ENCODE peak calls at places on chromosomes 11 and 22, in eight cellular contexts. Z is SJSA1; G is CD8-positive, alpha-beta memory T cell; T is K562; D is upper lobe of right lung; H is CD8-positive, alpha-beta T cell; Y is fibroblast of lung; K is heart right ventricle. N is an unnamed sample. For H3K4me1, the result is how much of the 10 kb centered on the place peaks cover.

GRCh38 chr11:110323786-110324185 is 27.4 kb upstream of the RDX start:
- DNase-seq in Z (no peak), G (no peak), T (no peak), D (no peak), H (no peak), Y (no peak), K (no peak), N (no peak)

GRCh38 chr11:69166186-69167115 is 10.7 kb downstream of the SMIM38 start:
- DNase-seq in Z (peak), G (no peak), T (peak), D (no peak), H (no peak), Y (peak), K (peak), N (no peak)

GRCh38 chr11:66870131-66870530 is 13.3 kb downstream of the LRFN4 start:
- DNase-seq in Z (no peak), G (no peak), T (no peak), D (no peak), H (no peak), Y (no peak), K (no peak), N (no peak)

GRCh38 chr22:35054064-35054463 is 11.9 kb upstream of the ISX start:
- DNase-seq in Z (no peak), G (no peak), T (no peak), D (no peak), H (no peak), Y (no peak), K (no peak), N (no peak)

GRCh38 chr11:12692238-12693074 is 18.2 kb downstream of the TEAD1 start:
- DNase-seq in Z (peak), G (no peak), T (peak), D (peak), H (no peak), Y (peak), K (peak), N (peak)

GRCh38 chr11:84564180-84564866 is 1062.8 kb downstream of the DLG2 start:
- DNase-seq in Z (peak), G (no peak), T (peak), D (no peak), H (no peak), Y (peak), K (no peak), N (no peak)

GRCh38 chr22:32255726-32256125 is 579 bp upstream of the SLC5A4 start:
- DNase-seq in Z (no peak), G (no peak), T (no peak), D (no peak), H (no peak), Y (no peak), K (no peak), N (no peak)

GRCh38 chr11:15576759-15577158 is 462.0 kb downstream of the INSC start:
- DNase-seq in Z (no peak), G (no peak), T (no peak), D (no peak), H (no peak), Y (no peak), K (no peak), N (no peak)

GRCh38 chr11:1763336-1763795 is 361 bp downstream of the CTSD start:
- DNase-seq in Z (no peak), G (peak), T (peak), D (no peak), H (no peak), Y (no peak), K (no peak), N (no peak)

GRCh38 chr22:37103151-37103550 is 6.4 kb downstream of the TMPRSS6 start:
- DNase-seq in Z (no peak), G (no peak), T (no peak), D (no peak), H (no peak), Y (no peak), K (no peak), N (no peak)

GRCh38 chr11:20110908-20111669 is 49.2 kb downstream of the DBX1 start:
- DNase-seq in Z (peak), G (peak), T (peak), D (no peak), H (no peak), Y (peak), K (peak), N (no peak)

GRCh38 chr11:57781529-57781943 is 19.9 kb downstream of the CTNND1 start:
- DNase-seq in Z (no peak), G (no peak), T (peak), D (peak), H (no peak), Y (no peak), K (peak), N (no peak)

GRCh38 chr11:57787920-57788716 is 26.5 kb downstream of the CTNND1 start:
- DNase-seq in Z (no peak), G (no peak), T (no peak), D (no peak), H (no peak), Y (no peak), K (no peak), N (no peak)

GRCh38 chr11:57785072-57785471 is 23.5 kb downstream of the CTNND1 start:
- DNase-seq in Z (no peak), G (no peak), T (no peak), D (no peak), H (no peak), Y (no peak), K (no peak), N (no peak)

GRCh38 chr11:57787205-57787604 is 25.6 kb downstream of the CTNND1 start:
- DNase-seq in Z (no peak), G (no peak), T (no peak), D (no peak), H (no peak), Y (no peak), K (no peak), N (no peak)

GRCh38 chr11:57786436-57786835 is 24.8 kb downstream of the CTNND1 start:
- DNase-seq in Z (no peak), G (no peak), T (no peak), D (no peak), H (no peak), Y (no peak), K (no peak), N (no peak)
- H3K4me1 ChIP-seq in Z (under half), G (under half), T (under half), D (half or more), H (under half), Y (under half), K (half or more), N (half or more)

DNA sequence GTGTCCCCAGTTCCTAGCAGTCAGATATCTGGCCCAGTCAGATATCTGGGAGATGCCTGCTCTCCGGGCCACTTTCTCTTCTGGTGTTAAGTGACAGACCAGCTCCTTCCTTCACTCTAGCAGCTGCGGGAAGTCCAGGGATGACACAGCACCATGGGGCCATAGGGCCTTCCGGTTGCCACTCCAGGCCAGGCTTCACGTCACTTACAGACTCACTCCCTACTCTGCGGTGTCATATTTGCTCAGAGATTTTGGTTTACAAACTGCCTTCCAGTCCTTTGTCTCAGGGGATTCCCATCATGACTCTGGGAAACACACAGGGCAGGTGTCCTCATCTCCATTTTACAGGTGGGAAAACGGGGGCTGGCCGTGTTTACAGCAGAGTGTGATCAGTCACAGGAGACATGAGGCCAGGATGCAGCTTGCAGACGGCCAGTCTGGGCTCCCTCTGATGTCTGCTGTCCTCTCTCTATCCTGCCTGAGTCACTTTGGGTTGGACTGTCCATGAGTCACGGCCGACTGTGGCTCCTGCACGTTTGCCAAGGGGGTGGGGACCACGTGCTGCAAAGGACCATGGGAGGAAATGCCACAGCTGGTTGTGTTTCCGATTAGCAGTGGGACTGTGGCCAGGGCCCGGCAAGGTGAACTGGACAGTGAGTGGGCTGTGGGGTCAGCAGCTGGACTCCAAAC is 8.2 kb upstream of the TBC1D22A start:
- DNase-seq in Z (peak), G (no peak), T (peak), D (peak), H (peak), Y (peak), K (peak), N (peak)
- H3K4me3 ChIP-seq in Z (no peak), G (no peak), T (no peak), D (peak), H (no peak), Y (no peak), K (peak), N (peak)

GRCh38 chr11:10663365-10663764 is 30.2 kb downstream of the IRAG1 start:
- DNase-seq in Z (no peak), G (no peak), T (no peak), D (no peak), H (no peak), Y (no peak), K (no peak), N (no peak)

GRCh38 chr11:10664511-10664910 is 29.0 kb downstream of the IRAG1 start:
- DNase-seq in Z (no peak), G (no peak), T (peak), D (no peak), H (no peak), Y (no peak), K (no peak), N (no peak)

GRCh38 chr11:10666556-10666955 is 27.0 kb downstream of the IRAG1 start:
- DNase-seq in Z (peak), G (no peak), T (no peak), D (no peak), H (no peak), Y (peak), K (no peak), N (no peak)

GRCh38 chr11:10666976-10667892 is 26.3 kb downstream of the IRAG1 start:
- DNase-seq in Z (peak), G (no peak), T (no peak), D (no peak), H (no peak), Y (peak), K (no peak), N (no peak)

DNA sequence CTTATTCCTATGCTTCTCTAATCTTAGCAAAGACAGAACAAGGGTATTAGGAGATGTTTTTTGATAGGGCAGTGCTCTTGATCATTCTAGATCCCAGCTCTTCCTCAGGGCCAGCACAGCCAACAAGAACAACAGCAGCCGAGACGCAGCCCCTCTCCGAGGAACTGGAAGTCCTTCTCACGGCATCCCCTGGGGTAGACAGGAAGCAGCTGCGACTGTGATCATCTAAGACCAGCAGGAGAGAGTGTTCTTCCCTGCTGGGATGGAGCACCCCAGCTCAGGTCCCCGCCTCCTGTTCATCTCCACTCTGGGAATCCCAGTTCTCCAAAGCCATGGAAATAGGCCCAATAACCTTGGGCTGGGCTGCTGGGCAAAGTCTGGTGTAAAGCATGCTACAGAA is 29.6 kb downstream of the IRAG1 start:
- DNase-seq in Z (no peak), G (no peak), T (no peak), D (no peak), H (no peak), Y (no peak), K (peak), N (no peak)
- H3K27ac ChIP-seq in Z (no peak), G (no peak), T (no peak), D (no peak), H (no peak), Y (no peak), K (peak), N (peak)

GRCh38 chr11:6568191-6568918 is 35.1 kb downstream of the RRP8 start:
- DNase-seq in Z (no peak), G (no peak), T (peak), D (no peak), H (no peak), Y (peak), K (peak), N (no peak)

GRCh38 chr11:6571434-6572008 is 31.9 kb downstream of the RRP8 start:
- DNase-seq in Z (no peak), G (no peak), T (no peak), D (no peak), H (peak), Y (no peak), K (no peak), N (no peak)

GRCh38 chr11:6572215-6572614 is 31.2 kb downstream of the RRP8 start:
- DNase-seq in Z (no peak), G (no peak), T (no peak), D (no peak), H (peak), Y (peak), K (no peak), N (no peak)

GRCh38 chr11:6569706-6570105 is 33.7 kb downstream of the RRP8 start:
- DNase-seq in Z (no peak), G (no peak), T (no peak), D (no peak), H (no peak), Y (no peak), K (no peak), N (no peak)

GRCh38 chr11:6570691-6571427 is 32.6 kb downstream of the RRP8 start:
- DNase-seq in Z (no peak), G (no peak), T (no peak), D (no peak), H (no peak), Y (no peak), K (no peak), N (no peak)
- H3K4me1 ChIP-seq in Z (under half), G (under half), T (under half), D (under half), H (under half), Y (under half), K (under half), N (under half)

DNA sequence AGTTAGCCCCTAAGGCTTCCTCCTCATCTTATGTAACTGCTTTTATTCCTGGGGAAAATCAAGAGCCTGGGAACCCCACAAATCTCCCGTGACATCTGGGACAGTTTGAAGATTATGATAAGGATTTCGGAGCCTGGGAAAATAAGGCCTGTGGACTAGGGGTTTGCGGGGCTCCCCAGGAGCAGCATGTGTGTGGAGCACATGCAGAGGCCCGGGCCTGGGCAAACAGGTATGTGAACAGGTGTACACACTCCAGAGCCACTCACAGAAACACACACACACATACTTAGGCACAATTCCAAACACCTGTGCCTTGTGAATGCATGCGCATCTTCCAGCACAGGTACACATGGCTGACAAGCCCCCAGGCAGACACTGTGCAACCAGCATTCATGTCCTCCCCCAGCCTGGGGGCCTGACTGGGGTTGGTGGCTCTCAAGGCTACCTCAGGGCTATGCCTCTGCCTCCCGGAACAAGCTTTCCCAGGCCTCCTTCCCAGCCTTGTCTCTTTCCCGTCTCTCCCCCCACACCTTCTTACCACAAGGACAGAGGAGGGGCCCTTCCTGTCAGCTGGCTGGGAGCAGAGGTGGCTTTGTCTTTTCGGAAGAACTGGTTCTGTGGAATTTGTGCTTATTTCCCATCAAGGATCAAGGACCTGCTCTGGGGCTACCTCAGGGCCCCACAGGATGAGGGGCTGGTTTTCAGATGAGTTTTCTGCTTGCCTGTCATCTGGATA is 2.6 kb upstream of the P2RY6 start:
- DNase-seq in Z (no peak), G (no peak), T (no peak), D (peak), H (no peak), Y (no peak), K (no peak), N (no peak)
- H3K4me3 ChIP-seq in Z (no peak), G (no peak), T (no peak), D (no peak), H (no peak), Y (no peak), K (no peak), N (no peak)

GRCh38 chr11:46414466-46414796 is 22.9 kb upstream of the CHRM4 start:
- DNase-seq in Z (no peak), G (no peak), T (no peak), D (peak), H (peak), Y (no peak), K (no peak), N (no peak)

GRCh38 chr11:46418751-46419150 is 27.2 kb upstream of the CHRM4 start:
- DNase-seq in Z (no peak), G (no peak), T (peak), D (no peak), H (no peak), Y (no peak), K (no peak), N (no peak)

GRCh38 chr11:46414899-46415298 is 23.3 kb upstream of the CHRM4 start:
- DNase-seq in Z (no peak), G (no peak), T (no peak), D (peak), H (no peak), Y (no peak), K (no peak), N (no peak)

GRCh38 chr11:46417711-46418110 is 26.1 kb upstream of the CHRM4 start:
- DNase-seq in Z (no peak), G (no peak), T (no peak), D (peak), H (no peak), Y (no peak), K (no peak), N (no peak)

DNA sequence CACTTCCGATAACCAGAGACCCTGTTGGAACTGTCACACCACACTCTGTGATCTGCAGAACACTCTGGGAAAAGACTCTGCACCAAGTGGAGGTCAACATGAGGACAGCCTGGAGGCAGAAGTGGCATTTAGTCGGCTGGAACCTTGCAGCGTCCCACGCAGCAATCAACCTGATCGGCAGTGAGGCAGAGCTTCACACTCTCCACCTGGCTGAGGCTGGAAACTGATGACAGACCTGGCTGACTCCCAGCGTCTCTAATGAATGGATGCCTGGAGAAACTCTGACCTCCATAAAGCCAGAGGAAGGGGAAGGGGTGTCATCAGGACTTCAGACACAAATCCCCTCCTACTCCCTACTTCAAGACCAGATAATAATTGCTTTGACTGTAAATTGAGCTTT is 25.1 kb upstream of the CHRM4 start:
- DNase-seq in Z (no peak), G (no peak), T (no peak), D (peak), H (no peak), Y (no peak), K (no peak), N (no peak)
- H3K27ac ChIP-seq in Z (no peak), G (no peak), T (no peak), D (no peak), H (no peak), Y (no peak), K (no peak), N (no peak)

GRCh38 chr22:28800308-28801041 is at the start of gene XBP1:
- DNase-seq in Z (peak), G (peak), T (peak), D (peak), H (peak), Y (peak), K (peak), N (peak)
- H3K4me1 ChIP-seq in Z (under half), G (under half), T (under half), D (under half), H (under half), Y (under half), K (half or more), N (under half)